ENCODE peak calls at places on chromosome 17, in five cellular contexts. One of them, this sample, is unnamed.

GRCh38 chr17:42107597-42108576 is 4.6 kb downstream of the DHX58 start:
- DNase-seq in heart right ventricle: peak; percentile 56
- DNase-seq in choroid plexus epithelial cell: peak; percentile 71
- DNase-seq in breast epithelium: no peak
- DNase-seq in foreskin melanocyte: peak; percentile 40
- DNase-seq in this sample: peak; percentile 11

GRCh38 chr17:31789707-31790505 is 69.1 kb downstream of the COPRS start:
- DNase-seq in heart right ventricle: no peak
- DNase-seq in choroid plexus epithelial cell: no peak
- DNase-seq in breast epithelium: no peak
- DNase-seq in foreskin melanocyte: no peak
- DNase-seq in this sample: no peak

GRCh38 chr17:30433514-30433913 is 43.7 kb upstream of the GOSR1 start:
- DNase-seq in heart right ventricle: no peak
- DNase-seq in choroid plexus epithelial cell: peak; percentile 97
- DNase-seq in breast epithelium: no peak
- DNase-seq in foreskin melanocyte: peak; percentile 68
- DNase-seq in this sample: peak; percentile 84

GRCh38 chr17:77365584-77366186 is 224.9 kb downstream of the SEC14L1 start:
- DNase-seq in heart right ventricle: peak; percentile 59
- DNase-seq in choroid plexus epithelial cell: peak; percentile 80
- DNase-seq in breast epithelium: peak; percentile 96
- DNase-seq in foreskin melanocyte: no peak
- DNase-seq in this sample: peak; percentile 92

GRCh38 chr17:32486091-32486700 is 597 bp upstream of the CDK5R1 start:
- DNase-seq in heart right ventricle: peak; percentile 51
- DNase-seq in choroid plexus epithelial cell: peak; percentile 73
- DNase-seq in breast epithelium: no peak
- DNase-seq in foreskin melanocyte: peak; percentile 75
- DNase-seq in this sample: peak; percentile 56

GRCh38 chr17:41734949-41735313 is 488 bp upstream of the HAP1 start:
- DNase-seq in heart right ventricle: no peak
- DNase-seq in choroid plexus epithelial cell: no peak
- DNase-seq in breast epithelium: no peak
- DNase-seq in foreskin melanocyte: no peak
- DNase-seq in this sample: peak; percentile 27

GRCh38 chr17:33572615-33573014 is 279.5 kb upstream of the ASIC2 start:
- DNase-seq in heart right ventricle: no peak
- DNase-seq in choroid plexus epithelial cell: no peak
- DNase-seq in breast epithelium: no peak
- DNase-seq in foreskin melanocyte: no peak
- DNase-seq in this sample: no peak

GRCh38 chr17:80361495-80362220 is 53.3 kb upstream of the ENDOV start:
- DNase-seq in heart right ventricle: no peak
- DNase-seq in choroid plexus epithelial cell: peak; percentile 16
- DNase-seq in breast epithelium: no peak
- DNase-seq in foreskin melanocyte: no peak
- DNase-seq in this sample: peak; percentile 3

GRCh38 chr17:41666708-41667279 is 21.9 kb upstream of the EIF1 start:
- DNase-seq in heart right ventricle: peak; percentile 83
- DNase-seq in choroid plexus epithelial cell: peak; percentile 76
- DNase-seq in breast epithelium: peak; percentile 71
- DNase-seq in foreskin melanocyte: peak; percentile 60
- DNase-seq in this sample: peak; percentile 63

This sample was measured in fibroblast of villous mesenchyme.